ENCODE peak calls at places on chromosome 5, in five cellular contexts. E, H, Q, U and T are unnamed samples.

GRCh38 chr5:150671509-150672236 is 10.6 kb downstream of the MYOZ3 start:
- DNase-seq in E (no peak), H (no peak), Q (no peak), U (no peak), T (no peak)

GRCh38 chr5:72790188-72790587 is 26.3 kb upstream of the TNPO1 start:
- DNase-seq in E (no peak), H (no peak), Q (no peak), U (peak; percentile 2), T (peak; percentile 35)

GRCh38 chr5:154857091-154857533 is 1.3 kb upstream of the CNOT8 start:
- DNase-seq in E (no peak), H (no peak), Q (no peak), U (no peak), T (no peak)

GRCh38 chr5:172479034-172479783 is 24.9 kb upstream of the SH3PXD2B start:
- DNase-seq in E (peak; percentile 79), H (peak; percentile 87), Q (peak; percentile 86), U (peak; percentile 94), T (peak; percentile 24)

GRCh38 chr5:79488775-79489174 is 25.2 kb downstream of the HOMER1 start:
- DNase-seq in E (no peak), H (no peak), Q (no peak), U (peak; percentile 39), T (peak; percentile 52)

GRCh38 chr5:78287833-78288232 is 6.7 kb downstream of the AP3B1 start:
- DNase-seq in E (no peak), H (peak; percentile 24), Q (no peak), U (peak; percentile 71), T (peak; percentile 38)

GRCh38 chr5:142065273-142065672 is 43.3 kb upstream of the NDFIP1 start:
- DNase-seq in E (no peak), H (no peak), Q (no peak), U (peak; percentile 71), T (no peak)

GRCh38 chr5:102090770-102091169 is 205.3 kb downstream of the SLCO4C1 start:
- DNase-seq in E (peak; percentile 29), H (peak; percentile 58), Q (peak; percentile 39), U (peak; percentile 3), T (no peak)

GRCh38 chr5:180115326-180116076 is 43.9 kb upstream of the RNF130 start:
- DNase-seq in E (no peak), H (no peak), Q (no peak), U (no peak), T (no peak)

GRCh38 chr5:148884339-148885020 is 58.1 kb downstream of the ADRB2 start:
- DNase-seq in E (no peak), H (no peak), Q (no peak), U (no peak), T (no peak)

GRCh38 chr5:77960305-77960704 is 184.2 kb upstream of the TBCA start:
- DNase-seq in E (no peak), H (no peak), Q (no peak), U (no peak), T (no peak)

GRCh38 chr5:68046445-68046844 is 169.1 kb upstream of the PIK3R1 start:
- DNase-seq in E (no peak), H (peak; percentile 49), Q (no peak), U (peak; percentile 94), T (peak; percentile 96)

GRCh38 chr5:33921005-33921404 is 15.2 kb upstream of the RXFP3 start:
- DNase-seq in E (no peak), H (no peak), Q (no peak), U (no peak), T (no peak)

GRCh38 chr5:6383376-6383775 is 5.0 kb upstream of the MED10 start:
- DNase-seq in E (no peak), H (no peak), Q (no peak), U (no peak), T (no peak)

GRCh38 chr5:106094128-106094726 is 1576.5 kb downstream of the EFNA5 start:
- DNase-seq in E (no peak), H (peak; percentile 19), Q (peak; percentile 40), U (peak; percentile 29), T (no peak)

GRCh38 chr5:133273661-133274596 is 222.1 kb downstream of the HSPA4 start:
- DNase-seq in E (no peak), H (no peak), Q (no peak), U (peak; percentile 57), T (no peak)

GRCh38 chr5:122907238-122907637 is 61.8 kb downstream of the SNX24 start:
- DNase-seq in E (no peak), H (peak; percentile 7), Q (no peak), U (peak; percentile 60), T (peak; percentile 35)

GRCh38 chr5:57082441-57083067 is 91.3 kb upstream of the GPBP1 start:
- DNase-seq in E (no peak), H (peak; percentile 30), Q (no peak), U (peak; percentile 36), T (no peak)

GRCh38 chr5:67165524-67166459 is 30.8 kb downstream of the CD180 start:
- DNase-seq in E (peak; percentile 86), H (peak; percentile 21), Q (peak; percentile 90), U (peak; percentile 87), T (no peak)

GRCh38 chr5:87020099-87020934 is 247.4 kb upstream of the RASA1 start:
- DNase-seq in E (peak; percentile 34), H (peak; percentile 39), Q (peak; percentile 86), U (peak; percentile 35), T (no peak)

GRCh38 chr5:179620293-179620692 is 3.2 kb downstream of the HNRNPH1 start:
- DNase-seq in E (no peak), H (no peak), Q (no peak), U (no peak), T (no peak)

GRCh38 chr5:81233080-81233634 is at the start of gene CKMT2:
- DNase-seq in E (peak; percentile 61), H (no peak), Q (no peak), U (peak; percentile 58), T (no peak)

GRCh38 chr5:153223376-153223775 is 267.1 kb upstream of the GRIA1 start:
- DNase-seq in E (no peak), H (no peak), Q (no peak), U (no peak), T (no peak)

GRCh38 chr5:78162253-78162862 is 132.1 kb downstream of the AP3B1 start:
- DNase-seq in E (no peak), H (peak; percentile 49), Q (peak; percentile 51), U (peak; percentile 65), T (no peak)

GRCh38 chr5:142122116-142122515 is 13.5 kb downstream of the NDFIP1 start:
- DNase-seq in E (no peak), H (no peak), Q (no peak), U (no peak), T (no peak)

GRCh38 chr5:58891072-58891970 is 308.4 kb downstream of the RAB3C start:
- DNase-seq in E (peak; percentile 66), H (peak; percentile 77), Q (peak; percentile 58), U (peak; percentile 84), T (peak; percentile 24)

GRCh38 chr5:148376198-148376597 is 7.6 kb upstream of the FBXO38 start:
- DNase-seq in E (no peak), H (no peak), Q (no peak), U (peak; percentile 57), T (no peak)

GRCh38 chr5:158559066-158559465 is 540.6 kb downstream of the EBF1 start:
- DNase-seq in E (no peak), H (no peak), Q (peak; percentile 26), U (no peak), T (no peak)

GRCh38 chr5:54663876-54664275 is 146.3 kb downstream of the SNX18 start:
- DNase-seq in E (no peak), H (no peak), Q (no peak), U (peak; percentile 92), T (peak; percentile 84)

GRCh38 chr5:126864042-126864688 is 87.2 kb downstream of the LMNB1 start:
- DNase-seq in E (no peak), H (no peak), Q (no peak), U (no peak), T (no peak)

GRCh38 chr5:97629281-97629680 is 446.2 kb upstream of the RIOK2 start:
- DNase-seq in E (peak; percentile 30), H (no peak), Q (no peak), U (peak; percentile 94), T (peak; percentile 39)

GRCh38 chr5:76958976-76959767 is 6.3 kb downstream of the CRHBP start:
- DNase-seq in E (no peak), H (peak; percentile 67), Q (peak; percentile 8), U (peak; percentile 58), T (no peak)

GRCh38 chr5:23332650-23333251 is 174.7 kb upstream of the PRDM9 start:
- DNase-seq in E (no peak), H (peak; percentile 37), Q (no peak), U (peak; percentile 46), T (no peak)

GRCh38 chr5:93572101-93572772 is 8.8 kb downstream of the NR2F1-AS1 start:
- DNase-seq in E (no peak), H (no peak), Q (no peak), U (no peak), T (no peak)

GRCh38 chr5:67267522-67268232 is 71.1 kb upstream of the CD180 start:
- DNase-seq in E (peak; percentile 44), H (no peak), Q (no peak), U (no peak), T (no peak)

GRCh38 chr5:40406426-40407211 is 273.1 kb upstream of the PTGER4 start:
- DNase-seq in E (no peak), H (no peak), Q (peak; percentile 48), U (no peak), T (no peak)

GRCh38 chr5:149448831-149449714 is 70.0 kb upstream of the IL17B start:
- DNase-seq in E (no peak), H (peak; percentile 23), Q (no peak), U (peak; percentile 49), T (no peak)

GRCh38 chr5:151107738-151108520 is 27.1 kb upstream of the TNIP1 start:
- DNase-seq in E (no peak), H (no peak), Q (no peak), U (peak; percentile 75), T (no peak)

DNA sequence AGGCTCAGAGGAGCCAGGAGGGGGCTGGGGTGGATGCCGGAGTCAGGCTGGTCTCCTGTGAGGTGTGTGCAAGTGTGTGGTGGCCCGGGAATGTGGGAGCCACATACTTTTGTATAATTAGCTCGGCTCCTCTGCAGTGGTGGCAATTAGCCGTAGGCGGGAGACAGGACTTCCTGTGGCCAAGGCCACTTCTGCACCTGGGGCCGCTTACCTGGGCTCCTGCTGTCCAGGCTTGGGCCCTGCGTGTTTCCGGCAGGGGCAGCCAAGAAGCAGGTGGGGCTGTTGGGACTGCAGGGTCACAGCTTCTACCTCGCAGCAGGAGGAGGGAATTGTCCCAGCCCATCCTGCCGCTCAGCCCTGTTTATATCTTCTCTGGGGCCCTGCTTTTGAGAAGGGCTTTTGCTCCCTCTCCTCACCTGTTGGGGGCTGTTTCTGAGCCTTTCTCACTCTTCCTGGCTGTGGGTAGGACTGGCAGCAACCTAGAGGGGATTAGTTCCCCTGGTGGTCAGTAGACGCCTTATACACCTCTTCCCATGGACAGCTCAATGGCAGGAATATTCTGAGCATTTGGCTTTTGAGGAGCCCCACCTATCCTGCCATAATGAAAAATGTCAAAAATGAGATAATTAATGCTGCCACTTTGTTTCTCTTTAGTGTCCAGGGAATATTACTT is 145.4 kb upstream of the PITX1 start:
- DNase-seq in E (no peak), H (no peak), Q (no peak), U (no peak), T (no peak)
- TF ChIP-seq CTCF in E (no peak), H (no peak), Q (no peak), U (no peak), T (no peak)

GRCh38 chr5:177507165-177507564 is 2.5 kb downstream of the DOK3 start:
- DNase-seq in E (no peak), H (no peak), Q (peak; percentile 46), U (no peak), T (no peak)
- TF ChIP-seq CTCF in E (no peak), H (peak; percentile 22), Q (peak; percentile 24), U (peak; percentile 50), T (peak; percentile 21)

GRCh38 chr5:128842241-128842640 is 123.0 kb upstream of the SLC27A6 start:
- DNase-seq in E (no peak), H (no peak), Q (no peak), U (peak; percentile 14), T (no peak)
- TF ChIP-seq CTCF in E (no peak), H (no peak), Q (no peak), U (no peak), T (no peak)

GRCh38 chr5:170338933-170339779 is 41.6 kb upstream of the LCP2 start:
- DNase-seq in E (no peak), H (no peak), Q (peak; percentile 79), U (no peak), T (no peak)
- TF ChIP-seq CTCF in E (peak; percentile 89), H (peak; percentile 32), Q (peak; percentile 88), U (no peak), T (no peak)